ENCODE peak calls at places on chromosomes 11 and 22, in five cellular contexts. N, Y, Q, X and S are unnamed samples.

GRCh38 chr22:17108256-17109112 is 12.7 kb downstream of the TMEM121B start:
- DNase-seq in X (no peak), Y (peak; percentile 38), Q (no peak), N (no peak), S (no peak)

GRCh38 chr11:34676227-34676626 is 55.3 kb downstream of the EHF start:
- DNase-seq in N (no peak), Y (no peak), Q (no peak), X (no peak), S (no peak)

GRCh38 chr11:69005183-69005630 is 7.8 kb downstream of the MRGPRF start:
- DNase-seq in N (no peak), Y (no peak), X (peak; percentile 43), Q (peak; percentile 24), S (no peak)

GRCh38 chr22:20115691-20116375 is at the start of gene RANBP1:
- DNase-seq in X (no peak), N (no peak), Q (no peak), Y (no peak), S (no peak)

GRCh38 chr11:126113515-126113957 is 50.9 kb upstream of the CDON start:
- DNase-seq in Y (peak; percentile 89), X (peak; percentile 95), N (peak; percentile 93), Q (peak; percentile 91), S (no peak)

GRCh38 chr11:47408598-47409439 is 429 bp downstream of the SLC39A13 start:
- DNase-seq in N (no peak), Q (no peak), Y (no peak), X (no peak), S (no peak)

GRCh38 chr22:19536564-19536963 is 12.4 kb upstream of the CLDN5 start:
- DNase-seq in Q (no peak), Y (no peak), X (peak; percentile 3), N (no peak), S (no peak)

GRCh38 chr11:45413156-45413833 is 127.2 kb upstream of the SYT13 start:
- DNase-seq in Y (no peak), N (no peak), X (no peak), Q (no peak), S (no peak)

GRCh38 chr11:15291885-15292284 is 177.2 kb downstream of the INSC start:
- DNase-seq in X (no peak), N (peak; percentile 49), Q (no peak), Y (no peak), S (no peak)

GRCh38 chr11:17386331-17387084 is 2.0 kb downstream of the KCNJ11 start:
- DNase-seq in N (peak; percentile 74), X (peak; percentile 61), Q (peak; percentile 55), Y (peak; percentile 54), S (no peak)

GRCh38 chr11:134412508-134413333 is 679 bp upstream of the B3GAT1 start:
- DNase-seq in Y (peak; percentile 49), Q (no peak), X (no peak), N (no peak), S (no peak)

DNA sequence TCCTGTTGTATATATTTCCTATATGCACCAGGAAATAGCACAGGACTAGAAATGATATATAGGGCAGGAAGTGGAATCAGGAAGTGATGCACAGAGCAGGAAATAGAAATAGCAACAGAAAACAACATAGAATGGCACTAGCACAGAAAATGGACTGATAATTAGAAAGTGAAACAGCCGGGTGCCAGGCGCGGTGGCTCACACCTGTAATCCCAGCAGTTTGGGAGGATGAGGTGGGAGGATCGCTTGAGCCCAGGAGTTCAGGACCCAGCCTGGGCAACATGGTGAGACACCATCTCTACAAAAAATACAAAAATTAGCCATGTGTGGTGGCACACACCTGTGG is 10.0 kb upstream of the RELT start:
- DNase-seq in N (no peak), Y (no peak), Q (no peak), X (no peak), S (peak; percentile 17)
- H3K27ac ChIP-seq in N (no peak overlapping the region), Y (peak overlapping the region; percentile 66), Q (no peak overlapping the region), X (no peak overlapping the region), S (peak overlapping the region; percentile 70)

GRCh38 chr11:95147364-95147905 is 57.8 kb downstream of the ENDOD1 start:
- DNase-seq in Y (no peak), Q (peak; percentile 45), X (no peak), N (no peak), S (no peak)
- H3K27ac ChIP-seq in Y (no peak overlapping the region), Q (peak overlapping the region; percentile 40), X (no peak overlapping the region), N (peak overlapping the region; percentile 14), S (no peak overlapping the region)

GRCh38 chr11:113148652-113149051 is 165.7 kb upstream of the TTC12 start:
- DNase-seq in Q (no peak), N (no peak), Y (no peak), X (no peak), S (no peak)
- H3K27ac ChIP-seq in Q (no peak overlapping the region), N (no peak overlapping the region), Y (no peak overlapping the region), X (no peak overlapping the region), S (no peak overlapping the region)

GRCh38 chr11:9719949-9720646 is 56.2 kb downstream of the SWAP70 start:
- DNase-seq in X (no peak), Y (no peak), Q (no peak), N (no peak), S (no peak)
- H3K27ac ChIP-seq in X (peak overlapping the region; percentile 46), Y (peak overlapping the region; percentile 75), Q (peak overlapping the region; percentile 70), N (peak overlapping the region; percentile 65), S (no peak overlapping the region)

GRCh38 chr22:46598737-46599424 is 21.3 kb upstream of the GRAMD4 start:
- DNase-seq in N (no peak), Q (peak; percentile 81), Y (no peak), X (peak; percentile 48), S (no peak)

GRCh38 chr22:46600397-46600796 is 19.8 kb upstream of the GRAMD4 start:
- DNase-seq in Y (no peak), N (no peak), X (no peak), Q (no peak), S (no peak)

GRCh38 chr22:46604306-46604690 is 15.9 kb upstream of the GRAMD4 start:
- DNase-seq in Q (peak; percentile 82), N (no peak), X (no peak), Y (no peak), S (no peak)

GRCh38 chr22:46605117-46605516 is 15.1 kb upstream of the GRAMD4 start:
- DNase-seq in Y (no peak), N (no peak), Q (no peak), X (no peak), S (no peak)

GRCh38 chr22:46602025-46602424 is 18.2 kb upstream of the GRAMD4 start:
- DNase-seq in N (no peak), X (no peak), Y (no peak), Q (peak; percentile 72), S (no peak)
- H3K27ac ChIP-seq in N (peak overlapping the region; percentile 49), X (no peak overlapping the region), Y (no peak overlapping the region), Q (no peak overlapping the region), S (no peak overlapping the region)

GRCh38 chr11:64358907-64359711 is at the start of gene RPS6KA4:
- DNase-seq in Y (peak; percentile 85), Q (peak; percentile 67), X (peak; percentile 67), N (peak; percentile 62), S (peak; percentile 36)

GRCh38 chr11:64357446-64357845 is 1.5 kb upstream of the RPS6KA4 start:
- DNase-seq in Q (no peak), X (no peak), N (no peak), Y (no peak), S (no peak)

GRCh38 chr11:64356498-64357411 is 2.2 kb upstream of the RPS6KA4 start:
- DNase-seq in N (peak; percentile 63), Y (no peak), X (no peak), Q (no peak), S (no peak)

GRCh38 chr11:64358536-64358906 is 441 bp upstream of the RPS6KA4 start:
- DNase-seq in Y (no peak), N (no peak), Q (no peak), X (no peak), S (no peak)

GRCh38 chr11:64357904-64358535 is 942 bp upstream of the RPS6KA4 start:
- DNase-seq in N (no peak), Y (no peak), X (no peak), Q (no peak), S (no peak)
- H3K27ac ChIP-seq in N (peak overlapping the region; percentile 83), Y (peak overlapping the region; percentile 73), X (peak overlapping the region; percentile 65), Q (peak overlapping the region; percentile 87), S (no peak overlapping the region)